ENCODE peak calls at places on chromosomes 3 and 15, in five cellular contexts. J is GM23338, B is neural progenitor cell, P is fibroblast of lung, E is GM12878. Z is an unnamed sample.
A peak's percentile ranks its signal among the peaks of the same experiment; 100 is the strongest.

GRCh38 chr3:22988566-22988965 is 214.6 kb upstream of the UBE2E2 start:
- DNase-seq in J (no peak), B (no peak), P (no peak), E (no peak), Z (no peak)

GRCh38 chr15:99202176-99202552 is 47.2 kb downstream of the TTC23 start:
- DNase-seq in J (no peak), B (no peak), P (no peak), E (no peak), Z (no peak)

GRCh38 chr3:105877625-105877913 is 8.8 kb upstream of the CBLB start:
- DNase-seq in J (no peak), B (no peak), P (no peak), E (no peak), Z (no peak)

GRCh38 chr3:101193957-101194356 is 126.4 kb downstream of the IMPG2 start:
- DNase-seq in J (no peak), B (no peak), P (no peak), E (no peak), Z (peak; percentile 72)

GRCh38 chr15:74040115-74040850 is 42.1 kb downstream of the GOLGA6A start:
- DNase-seq in J (no peak), B (peak; percentile 25), P (peak; percentile 89), E (no peak), Z (no peak)

GRCh38 chr3:135000465-135000864 is 205.4 kb downstream of the EPHB1 start:
- DNase-seq in J (no peak), B (no peak), P (no peak), E (no peak), Z (no peak)

GRCh38 chr15:77702211-77702957 is 69.7 kb upstream of the LINGO1 start:
- DNase-seq in J (peak; percentile 93), B (peak; percentile 91), P (peak; percentile 2), E (no peak), Z (peak; percentile 35)

GRCh38 chr15:47609693-47610092 is 107.6 kb upstream of the SEMA6D start:
- DNase-seq in J (no peak), B (no peak), P (no peak), E (no peak), Z (no peak)

GRCh38 chr3:56303508-56303907 is 164.8 kb downstream of the ERC2 start:
- DNase-seq in J (peak; percentile 92), B (peak; percentile 87), P (peak; percentile 57), E (peak; percentile 35), Z (peak; percentile 4)

GRCh38 chr3:143442761-143443477 is 323.3 kb downstream of the CHST2 start:
- DNase-seq in J (no peak), B (no peak), P (no peak), E (no peak), Z (no peak)

GRCh38 chr3:73580343-73580742 is 44.4 kb downstream of the PDZRN3 start:
- DNase-seq in J (no peak), B (no peak), P (peak; percentile 95), E (no peak), Z (no peak)

GRCh38 chr3:131285456-131285855 is 96.1 kb upstream of the NUDT16 start:
- DNase-seq in J (no peak), B (no peak), P (no peak), E (no peak), Z (no peak)

GRCh38 chr15:70327328-70328136 is 229.8 kb upstream of the TLE3 start:
- DNase-seq in J (no peak), B (no peak), P (peak; percentile 49), E (no peak), Z (no peak)

GRCh38 chr15:52566889-52567288 is 1.9 kb downstream of the ARPP19 start:
- DNase-seq in J (no peak), B (no peak), P (no peak), E (no peak), Z (no peak)

GRCh38 chr15:78012643-78013077 is 64.9 kb downstream of the TBC1D2B start:
- DNase-seq in J (no peak), B (no peak), P (peak; percentile 31), E (no peak), Z (peak; percentile 80)

DNA sequence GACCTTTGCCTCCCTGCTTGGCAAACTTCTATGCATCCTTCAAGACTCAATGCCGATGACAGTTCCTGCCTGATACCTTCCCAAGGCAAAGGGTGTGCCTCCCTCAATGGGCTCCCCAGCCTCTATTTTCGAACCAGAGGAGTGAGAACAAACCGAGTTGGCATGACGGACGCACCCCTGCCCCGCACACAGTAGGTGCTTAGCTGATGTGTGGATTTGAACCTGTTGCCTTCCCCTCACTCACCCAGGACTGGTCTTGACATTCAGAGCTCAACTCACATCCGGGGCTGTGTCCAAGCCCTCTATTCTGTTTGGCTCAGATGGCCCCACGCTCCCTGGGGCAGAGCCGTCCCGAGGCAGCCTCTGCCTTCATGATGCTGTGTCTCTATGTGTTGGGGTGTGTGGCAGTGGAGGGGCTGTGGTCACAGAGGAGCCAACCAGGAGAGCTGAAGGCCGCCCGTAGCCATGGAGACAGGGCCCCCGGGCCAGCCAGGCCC is 52.2 kb upstream of the SLC6A11 start:
- DNase-seq in J (no peak), B (no peak), P (no peak), E (no peak), Z (no peak)
- H2AFZ ChIP-seq in J (peak overlapping the region; percentile 72), B (peak overlapping the region; percentile 97), P (no peak overlapping the region), E (no peak overlapping the region), Z (no peak overlapping the region)

GRCh38 chr3:60140160-60140559 is 1090.3 kb upstream of the CFAP20DC start:
- DNase-seq in J (no peak), B (no peak), P (no peak), E (no peak), Z (no peak)
- H4K20me1 ChIP-seq in J (no peaks in the 10 kb centered on the region), B (no peaks in the 10 kb centered on the region), P (no peaks in the 10 kb centered on the region), E (no peaks in the 10 kb centered on the region), Z (no peaks in the 10 kb centered on the region)

GRCh38 chr3:25657293-25657692 is 7.4 kb downstream of the TOP2B start:
- DNase-seq in J (no peak), B (no peak), P (no peak), E (no peak), Z (no peak)
- H2AFZ ChIP-seq in J (no peak overlapping the region), B (no peak overlapping the region), P (no peak overlapping the region), E (no peak overlapping the region), Z (no peak overlapping the region)

GRCh38 chr3:43294975-43295374 is 8.6 kb downstream of the SNRK start:
- DNase-seq in J (no peak), B (no peak), P (no peak), E (no peak), Z (no peak)
- H4K20me1 ChIP-seq in J (peaks cover 23% of the 10 kb centered on the region), B (peaks cover 93% of the 10 kb centered on the region), P (no peaks in the 10 kb centered on the region), E (no peaks in the 10 kb centered on the region), Z (peaks cover 29% of the 10 kb centered on the region)

DNA sequence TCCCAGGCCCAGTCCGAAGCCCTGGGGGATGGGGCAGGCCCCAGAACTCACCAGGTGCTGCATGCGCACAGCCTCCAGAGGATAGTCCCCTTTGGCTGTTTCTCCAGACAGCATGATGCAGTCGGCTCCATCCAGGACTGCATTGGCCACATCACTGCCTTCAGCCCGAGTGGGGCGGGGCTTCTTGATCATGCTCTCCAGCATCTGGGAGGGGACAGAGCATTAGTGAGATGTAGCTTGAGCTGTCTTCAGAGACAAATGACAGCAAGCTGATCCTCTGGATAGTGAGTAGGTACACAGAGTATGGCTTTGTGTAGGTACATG is 9.1 kb upstream of the GRAMD2A start:
- DNase-seq in J (no peak), B (no peak), P (no peak), E (no peak), Z (no peak)
- H2AFZ ChIP-seq in J (no peak overlapping the region), B (no peak overlapping the region), P (no peak overlapping the region), E (no peak overlapping the region), Z (no peak overlapping the region)

GRCh38 chr15:100891316-100892012 is 11.8 kb downstream of the ALDH1A3 start:
- DNase-seq in J (peak; percentile 61), B (peak; percentile 79), P (no peak), E (no peak), Z (no peak)
- H4K20me1 ChIP-seq in J (no peaks in the 10 kb centered on the region), B (no peaks in the 10 kb centered on the region), P (no peaks in the 10 kb centered on the region), E (no peaks in the 10 kb centered on the region), Z (peaks cover 50% of the 10 kb centered on the region)

GRCh38 chr3:16481570-16481897 is 32.0 kb downstream of the RFTN1 start:
- DNase-seq in J (no peak), B (no peak), P (no peak), E (no peak), Z (no peak)
- H2AFZ ChIP-seq in J (no peak overlapping the region), B (no peak overlapping the region), P (no peak overlapping the region), E (no peak overlapping the region), Z (no peak overlapping the region)

GRCh38 chr3:197219627-197220026 is 78.8 kb downstream of the DLG1 start:
- DNase-seq in J (peak; percentile 27), B (no peak), P (no peak), E (no peak), Z (no peak)

GRCh38 chr3:197216169-197216860 is 82.1 kb downstream of the DLG1 start:
- DNase-seq in J (no peak), B (no peak), P (peak; percentile 92), E (no peak), Z (no peak)

GRCh38 chr3:197212290-197212689 is 86.1 kb downstream of the DLG1 start:
- DNase-seq in J (peak; percentile 73), B (no peak), P (no peak), E (no peak), Z (no peak)

GRCh38 chr3:197216914-197217313 is 81.5 kb downstream of the DLG1 start:
- DNase-seq in J (no peak), B (no peak), P (peak; percentile 38), E (no peak), Z (no peak)
- H4K20me1 ChIP-seq in J (peaks cover 1% of the 10 kb centered on the region), B (peaks cover 30% of the 10 kb centered on the region), P (no peaks in the 10 kb centered on the region), E (no peaks in the 10 kb centered on the region), Z (peaks cover 89% of the 10 kb centered on the region)

GRCh38 chr3:169144691-169145090 is 518.8 kb downstream of the MECOM start:
- DNase-seq in J (no peak), B (no peak), P (peak; percentile 52), E (no peak), Z (no peak)

GRCh38 chr3:169147246-169148008 is 516.1 kb downstream of the MECOM start:
- DNase-seq in J (peak; percentile 94), B (peak; percentile 94), P (peak; percentile 86), E (no peak), Z (peak; percentile 78)

GRCh38 chr3:169146866-169147245 is 516.7 kb downstream of the MECOM start:
- DNase-seq in J (no peak), B (peak; percentile 26), P (peak; percentile 50), E (no peak), Z (no peak)

GRCh38 chr3:169145551-169145950 is 518.0 kb downstream of the MECOM start:
- DNase-seq in J (no peak), B (no peak), P (no peak), E (no peak), Z (no peak)

DNA sequence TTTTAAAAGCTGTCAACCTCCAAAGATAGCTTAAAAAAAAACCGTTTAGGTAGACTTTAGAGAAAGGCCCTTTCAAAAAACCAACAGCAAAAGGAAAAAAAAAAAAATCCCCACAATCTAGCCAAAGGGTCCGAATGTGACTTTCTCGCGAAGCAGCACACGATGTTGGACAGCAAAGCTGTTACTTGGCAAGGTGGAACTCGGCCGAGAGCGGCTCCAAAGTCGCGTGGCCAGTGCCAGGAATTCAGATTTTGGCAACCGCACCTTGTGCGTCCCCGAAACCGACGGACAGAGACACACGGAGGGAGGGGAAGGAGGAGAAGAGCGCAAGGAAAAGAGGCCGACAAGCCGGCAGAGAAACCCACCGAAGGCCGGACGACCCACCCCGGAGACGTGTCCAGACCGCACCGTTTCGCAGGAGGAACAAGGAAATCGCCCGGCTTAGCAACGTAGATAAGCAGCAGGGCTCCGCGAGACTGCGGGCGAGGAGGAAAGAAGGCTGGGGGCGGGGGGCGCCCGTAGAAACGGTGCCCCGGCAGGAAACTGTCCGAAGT is 517.3 kb downstream of the MECOM start:
- DNase-seq in J (peak; percentile 74), B (peak; percentile 81), P (peak; percentile 67), E (no peak), Z (peak; percentile 69)
- H2AFZ ChIP-seq in J (peak overlapping the region; percentile 69), B (peak overlapping the region; percentile 30), P (peak overlapping the region; percentile 88), E (no peak overlapping the region), Z (peak overlapping the region; percentile 92)

Z was measured in PC-9.